ENCODE peak calls at places on chromosomes 4 and X, in five cellular contexts. One of them, this sample, is unnamed.

GRCh38 chr4:101421393-101421792 is 74.1 kb upstream of the PPP3CA start:
- DNase-seq in Right ventricle myocardium superior: no peak
- DNase-seq in cardiac muscle cell: no peak
- DNase-seq in germinal center: no peak
- DNase-seq in pancreas: no peak
- DNase-seq in this sample: no peak

GRCh38 chr4:105765690-105766407 is 57.3 kb downstream of the GSTCD start:
- DNase-seq in Right ventricle myocardium superior: no peak
- DNase-seq in cardiac muscle cell: peak
- DNase-seq in germinal center: no peak
- DNase-seq in pancreas: no peak
- DNase-seq in this sample: no peak

GRCh38 chrX:140733766-140734342 is 24.3 kb downstream of the LINC00632 start:
- DNase-seq in Right ventricle myocardium superior: no peak
- DNase-seq in cardiac muscle cell: peak
- DNase-seq in germinal center: peak
- DNase-seq in pancreas: no peak
- DNase-seq in this sample: no peak

GRCh38 chrX:40632199-40632598 is 9.0 kb downstream of the MPC1L start:
- DNase-seq in Right ventricle myocardium superior: no peak
- DNase-seq in cardiac muscle cell: no peak
- DNase-seq in germinal center: no peak
- DNase-seq in pancreas: no peak
- DNase-seq in this sample: no peak

GRCh38 chrX:135985123-135985973 is at the start of gene SLC9A6:
- DNase-seq in Right ventricle myocardium superior: peak
- DNase-seq in cardiac muscle cell: peak
- DNase-seq in germinal center: peak
- DNase-seq in pancreas: peak
- DNase-seq in this sample: peak

GRCh38 chrX:17376381-17377046 is 1.5 kb downstream of the NHS start:
- DNase-seq in Right ventricle myocardium superior: peak
- DNase-seq in cardiac muscle cell: no peak
- DNase-seq in germinal center: no peak
- DNase-seq in pancreas: peak
- DNase-seq in this sample: no peak

GRCh38 chr4:26288308-26288982 is 32.4 kb upstream of the RBPJ start:
- DNase-seq in Right ventricle myocardium superior: no peak
- DNase-seq in cardiac muscle cell: peak
- DNase-seq in germinal center: peak
- DNase-seq in pancreas: no peak
- DNase-seq in this sample: no peak

GRCh38 chrX:134688839-134689238 is 30.6 kb upstream of the PLAC1 start:
- DNase-seq in Right ventricle myocardium superior: no peak
- DNase-seq in cardiac muscle cell: no peak
- DNase-seq in germinal center: no peak
- DNase-seq in pancreas: no peak
- DNase-seq in this sample: no peak

GRCh38 chrX:17922303-17922702 is 61.2 kb upstream of the RAI2 start:
- DNase-seq in Right ventricle myocardium superior: no peak
- DNase-seq in cardiac muscle cell: no peak
- DNase-seq in germinal center: no peak
- DNase-seq in pancreas: no peak
- DNase-seq in this sample: no peak

GRCh38 chr4:154332681-154333421 is 158.7 kb downstream of the DCHS2 start:
- DNase-seq in Right ventricle myocardium superior: peak
- DNase-seq in cardiac muscle cell: peak
- DNase-seq in germinal center: peak
- DNase-seq in pancreas: peak
- DNase-seq in this sample: no peak

GRCh38 chr4:8148159-8148558 is 10.5 kb downstream of the ABLIM2 start:
- DNase-seq in Right ventricle myocardium superior: no peak
- DNase-seq in cardiac muscle cell: no peak
- DNase-seq in germinal center: no peak
- DNase-seq in pancreas: peak
- DNase-seq in this sample: no peak